ENCODE peak calls at places on chromosomes 5 and 9, in four cellular contexts. P is cardiac fibroblast, T is lung, A is astrocyte. O is an unnamed sample.

GRCh38 chr5:132055808-132056609 is 4.4 kb upstream of the IL3 start:
- DNase-seq in P (no peak), T (peak; percentile 27), A (no peak), O (no peak)

GRCh38 chr9:128007566-128008138 is 26.9 kb upstream of the EEIG1 start:
- DNase-seq in P (peak; percentile 62), T (peak; percentile 67), A (peak; percentile 63), O (peak; percentile 63)

GRCh38 chr5:179166171-179166885 is 106.2 kb downstream of the ZNF354C start:
- DNase-seq in P (no peak), T (no peak), A (no peak), O (no peak)

GRCh38 chr5:150189728-150190502 is at the start of gene SLC6A7:
- DNase-seq in P (no peak), T (no peak), A (no peak), O (no peak)

GRCh38 chr5:38766151-38766550 is 79.7 kb upstream of the OSMR start:
- DNase-seq in P (no peak), T (no peak), A (peak; percentile 63), O (no peak)

GRCh38 chr5:136638084-136638483 is 272.7 kb upstream of the TRPC7 start:
- DNase-seq in P (no peak), T (no peak), A (no peak), O (no peak)

GRCh38 chr5:135190345-135191083 is 156.5 kb upstream of the PITX1 start:
- DNase-seq in P (no peak), T (no peak), A (no peak), O (no peak)

GRCh38 chr9:128098017-128098935 is 29.3 kb downstream of the PTGES2 start:
- DNase-seq in P (peak; percentile 99), T (peak; percentile 95), A (peak; percentile 98), O (no peak)

GRCh38 chr9:114804504-114804903 is 1.3 kb downstream of the TNFSF15 start:
- DNase-seq in P (peak; percentile 69), T (peak; percentile 32), A (peak; percentile 78), O (no peak)

GRCh38 chr5:31811210-31811609 is 172.3 kb downstream of the PDZD2 start:
- DNase-seq in P (peak; percentile 84), T (no peak), A (peak; percentile 91), O (no peak)

GRCh38 chr9:98990181-98990870 is 46.6 kb downstream of the COL15A1 start:
- DNase-seq in P (no peak), T (no peak), A (no peak), O (no peak)

GRCh38 chr9:111098661-111099060 is 60.4 kb upstream of the LPAR1 start:
- DNase-seq in P (no peak), T (no peak), A (no peak), O (no peak)

GRCh38 chr5:159017787-159018186 is 81.9 kb downstream of the EBF1 start:
- DNase-seq in P (peak; percentile 89), T (no peak), A (peak; percentile 68), O (peak; percentile 39)

GRCh38 chr5:180112101-180112861 is 40.7 kb upstream of the RNF130 start:
- DNase-seq in P (no peak), T (no peak), A (no peak), O (no peak)

GRCh38 chr5:65326912-65327311 is 154.8 kb downstream of the ADAMTS6 start:
- DNase-seq in P (peak; percentile 29), T (no peak), A (peak; percentile 75), O (no peak)

GRCh38 chr9:84170521-84171141 is 169.9 kb downstream of the SLC28A3 start:
- DNase-seq in P (peak; percentile 97), T (peak; percentile 59), A (peak; percentile 97), O (no peak)

GRCh38 chr5:1387059-1387755 is 42.3 kb upstream of the CLPTM1L start:
- DNase-seq in P (no peak), T (no peak), A (no peak), O (no peak)

GRCh38 chr9:127538849-127539258 is 73.2 kb upstream of the STXBP1 start:
- DNase-seq in P (peak; percentile 42), T (no peak), A (peak; percentile 60), O (no peak)

GRCh38 chr5:131264453-131265200 is 774 bp downstream of the CDC42SE2 start:
- DNase-seq in P (peak; percentile 27), T (peak; percentile 36), A (no peak), O (no peak)

GRCh38 chr5:34657550-34657921 is 1.4 kb downstream of the RAI14 start:
- DNase-seq in P (peak; percentile 72), T (no peak), A (peak; percentile 48), O (peak; percentile 34)

GRCh38 chr5:141330299-141331080 is at the start of gene PCDHGA1:
- DNase-seq in P (peak; percentile 59), T (no peak), A (no peak), O (peak; percentile 63)

GRCh38 chr9:34701023-34701768 is 8.7 kb downstream of the CCL21 start:
- DNase-seq in P (peak; percentile 71), T (peak; percentile 70), A (peak; percentile 3), O (peak; percentile 83)

GRCh38 chr5:55407984-55408383 is 100.2 kb downstream of the MTREX start:
- DNase-seq in P (no peak), T (no peak), A (no peak), O (no peak)

GRCh38 chr9:13163946-13164345 is 115.5 kb downstream of the MPDZ start:
- DNase-seq in P (no peak), T (no peak), A (no peak), O (no peak)

GRCh38 chr5:180135128-180135955 is 63.8 kb upstream of the RNF130 start:
- DNase-seq in P (peak; percentile 80), T (no peak), A (peak; percentile 81), O (no peak)

GRCh38 chr5:138645778-138646575 is 70.8 kb upstream of the HSPA9 start:
- DNase-seq in P (no peak), T (no peak), A (no peak), O (no peak)

GRCh38 chr9:101705135-101705661 is 33.2 kb downstream of the GRIN3A start:
- DNase-seq in P (no peak), T (no peak), A (no peak), O (no peak)

GRCh38 chr9:109182940-109183798 is 16.1 kb upstream of the FRRS1L start:
- DNase-seq in P (peak; percentile 33), T (no peak), A (peak; percentile 15), O (peak; percentile 61)

GRCh38 chr5:56813302-56813701 is 2.0 kb upstream of the MAP3K1 start:
- DNase-seq in P (no peak), T (no peak), A (no peak), O (no peak)

GRCh38 chr5:56815657-56816545 is 552 bp downstream of the MAP3K1 start:
- DNase-seq in P (no peak), T (peak; percentile 38), A (peak; percentile 25), O (peak; percentile 70)

GRCh38 chr5:56814361-56814962 is 887 bp upstream of the MAP3K1 start:
- DNase-seq in P (no peak), T (peak; percentile 35), A (no peak), O (no peak)

GRCh38 chr5:56816546-56817081 is 1.3 kb downstream of the MAP3K1 start:
- DNase-seq in P (peak; percentile 48), T (peak; percentile 50), A (peak; percentile 57), O (peak; percentile 80)

DNA sequence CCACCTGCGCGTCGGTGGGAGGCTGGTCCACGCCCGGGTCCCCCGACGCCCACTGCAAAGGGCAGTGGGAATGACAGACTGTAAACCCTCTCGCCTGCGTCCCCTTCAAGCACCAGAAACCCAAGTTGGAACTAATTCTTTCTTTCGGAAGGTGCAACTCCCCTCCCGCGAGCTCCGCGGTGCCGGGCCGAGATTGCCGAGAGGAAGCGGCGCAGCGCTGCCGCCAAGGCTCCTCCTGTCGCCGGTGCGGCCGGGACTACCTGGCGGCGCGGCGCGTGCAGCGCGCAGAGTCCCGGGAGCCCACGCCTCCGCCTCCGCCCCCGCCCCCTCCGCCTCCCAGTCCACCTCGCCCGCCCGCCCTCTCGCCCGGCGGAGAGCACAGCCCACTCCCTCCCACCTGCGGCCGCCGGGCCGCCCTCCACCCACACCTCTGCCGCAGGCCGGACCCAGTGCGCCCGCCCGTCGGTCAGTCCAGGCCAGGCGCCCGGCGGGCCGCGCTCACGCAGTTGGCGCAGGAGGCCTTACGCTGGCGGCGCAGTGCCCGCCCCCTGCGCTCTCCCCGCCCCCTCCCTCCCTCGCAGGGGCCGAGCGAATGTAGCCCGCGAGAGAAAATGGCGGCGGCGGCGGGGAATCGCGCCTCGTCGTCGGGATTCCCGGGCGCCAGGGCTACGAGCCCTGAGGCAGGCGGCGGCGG is at the start of gene MAP3K1:
- DNase-seq in P (peak; percentile 76), T (peak; percentile 85), A (peak; percentile 36), O (peak; percentile 95)
- TF ChIP-seq CTCF in P (no peak), T (no peak), A (no peak), O (no peak)

GRCh38 chr5:45038366-45038987 is 229.7 kb downstream of the MRPS30 start:
- DNase-seq in P (peak; percentile 30), T (no peak), A (no peak), O (peak; percentile 18)
- TF ChIP-seq CTCF in P (peak; percentile 44), T (no peak), A (peak; percentile 60), O (peak; percentile 37)

GRCh38 chr5:72846483-72846882 is 30.0 kb downstream of the TNPO1 start:
- DNase-seq in P (no peak), T (no peak), A (no peak), O (no peak)

GRCh38 chr5:72847989-72848473 is 31.6 kb downstream of the TNPO1 start:
- DNase-seq in P (peak; percentile 93), T (peak; percentile 90), A (peak; percentile 88), O (peak; percentile 85)

GRCh38 chr5:72848474-72849428 is 32.3 kb downstream of the TNPO1 start:
- DNase-seq in P (peak; percentile 50), T (peak; percentile 50), A (no peak), O (peak; percentile 77)

GRCh38 chr5:72845889-72846288 is 29.4 kb downstream of the TNPO1 start:
- DNase-seq in P (peak; percentile 84), T (no peak), A (peak; percentile 34), O (no peak)

DNA sequence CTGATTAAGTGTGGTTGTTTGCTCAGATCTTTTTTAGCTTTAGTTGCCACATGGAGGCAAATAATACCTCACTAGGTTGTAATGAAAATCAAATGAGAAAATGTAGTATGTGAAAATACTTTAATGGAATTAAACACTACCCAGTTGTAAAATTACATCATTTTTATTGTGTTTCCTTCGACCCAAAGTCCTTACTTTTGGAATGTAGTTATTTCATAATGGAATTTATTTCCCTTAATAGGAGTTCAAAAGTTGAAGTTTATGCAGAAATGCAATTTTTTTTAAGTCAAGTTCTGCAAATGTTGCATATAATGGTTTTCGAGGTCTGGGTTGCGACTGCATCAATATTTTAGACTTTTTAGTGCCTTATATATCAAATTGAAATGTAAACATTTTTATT is 31.0 kb downstream of the TNPO1 start:
- DNase-seq in P (peak; percentile 31), T (no peak), A (no peak), O (no peak)
- TF ChIP-seq CTCF in P (no peak), T (no peak), A (no peak), O (no peak)

DNA sequence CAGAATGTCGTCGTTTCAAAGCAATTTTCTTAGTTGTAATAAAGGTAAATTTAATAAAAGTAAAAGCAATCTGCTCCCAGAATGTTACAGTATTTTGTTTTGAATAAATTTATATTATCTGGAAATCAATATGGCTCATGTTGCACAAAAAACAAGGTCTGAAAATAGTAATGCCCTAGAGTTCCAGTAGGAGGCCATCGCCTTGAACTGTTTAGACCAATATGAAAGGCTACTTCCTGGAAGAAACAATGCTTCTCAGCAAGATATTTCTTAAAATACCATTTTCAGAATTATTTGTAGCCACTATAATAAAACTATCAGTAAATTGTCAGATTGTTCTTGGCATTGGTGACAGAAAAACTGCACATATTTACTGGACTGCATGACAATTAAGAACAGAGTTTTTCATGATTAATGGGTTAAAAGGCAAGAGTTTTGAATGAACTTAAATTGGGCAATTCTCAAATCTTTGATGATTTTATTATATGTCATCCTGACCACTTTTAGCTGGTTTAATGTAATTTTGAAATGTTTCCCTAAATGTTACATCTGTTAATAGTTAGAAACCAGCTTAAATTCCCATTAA is 153.2 kb downstream of the COMMD10 start:
- DNase-seq in P (peak; percentile 1), T (no peak), A (no peak), O (no peak)
- TF ChIP-seq CTCF in P (peak; percentile 43), T (no peak), A (no peak), O (no peak)